ENCODE peak calls at places on chromosome 12, in five cellular contexts. U, H, S, C and Z are unnamed samples.

GRCh38 chr12:89454080-89454848 is 70.3 kb downstream of the GALNT4 start:
- DNase-seq in H (no peak), S (no peak), C (no peak), U (no peak), Z (no peak)

GRCh38 chr12:57844725-57845477 is 1.6 kb downstream of the CTDSP2 start:
- DNase-seq in C (no peak), S (no peak), H (no peak), U (no peak), Z (no peak)

GRCh38 chr12:131112016-131112415 is 158.3 kb downstream of the ADGRD1 start:
- DNase-seq in C (no peak), S (no peak), U (no peak), H (no peak), Z (no peak)

GRCh38 chr12:91577586-91578539 is 395.2 kb upstream of the DCN start:
- DNase-seq in S (peak), C (no peak), U (no peak), H (no peak), Z (no peak)

GRCh38 chr12:120959111-120959878 is 19.0 kb upstream of the HNF1A start:
- DNase-seq in H (no peak), C (no peak), S (no peak), U (no peak), Z (no peak)

GRCh38 chr12:131041216-131041967 is 87.7 kb downstream of the ADGRD1 start:
- DNase-seq in C (no peak), H (no peak), U (no peak), S (no peak), Z (no peak)

GRCh38 chr12:106345739-106346138 is 11.8 kb upstream of the POLR3B start:
- DNase-seq in S (no peak), H (no peak), C (no peak), U (no peak), Z (no peak)

GRCh38 chr12:107404981-107405380 is 280.6 kb upstream of the PWP1 start:
- DNase-seq in H (no peak), C (no peak), S (no peak), U (no peak), Z (peak)

GRCh38 chr12:75291014-75291413 is 39.1 kb downstream of the CAPS2 start:
- DNase-seq in H (no peak), U (no peak), C (no peak), S (no peak), Z (no peak)

GRCh38 chr12:59708484-59708883 is 112.7 kb downstream of the SLC16A7 start:
- DNase-seq in H (no peak), S (no peak), U (no peak), C (no peak), Z (no peak)

GRCh38 chr12:127149226-127149964 is 1117.6 kb upstream of the TMEM132C start:
- DNase-seq in U (no peak), S (no peak), C (no peak), H (no peak), Z (no peak)

GRCh38 chr12:46387697-46388096 is 15.1 kb upstream of the SLC38A2 start:
- DNase-seq in H (no peak), S (no peak), U (no peak), C (no peak), Z (no peak)

GRCh38 chr12:93795352-93795751 is 118.2 kb downstream of the CRADD start:
- DNase-seq in H (no peak), C (no peak), S (no peak), U (no peak), Z (no peak)

GRCh38 chr12:12902036-12902435 is 10.7 kb downstream of the GPRC5A start:
- DNase-seq in C (no peak), U (no peak), H (no peak), S (no peak), Z (no peak)

GRCh38 chr12:100484178-100484886 is 10.7 kb downstream of the NR1H4 start:
- DNase-seq in H (no peak), U (no peak), S (no peak), C (no peak), Z (no peak)

GRCh38 chr12:76028649-76029277 is 2.8 kb downstream of the PHLDA1 start:
- DNase-seq in S (no peak), C (no peak), U (no peak), H (no peak), Z (no peak)

GRCh38 chr12:52278530-52278929 is 4.1 kb downstream of the KRT86 start:
- DNase-seq in U (no peak), C (no peak), S (no peak), H (no peak), Z (no peak)

GRCh38 chr12:121800694-121801600 is 2.9 kb upstream of the SETD1B start:
- DNase-seq in H (peak), C (peak), U (no peak), S (peak), Z (peak)

GRCh38 chr12:57135939-57136338 is 7.7 kb downstream of the LRP1 start:
- DNase-seq in U (no peak), S (no peak), C (no peak), H (no peak), Z (no peak)

GRCh38 chr12:32446306-32447119 is 47.2 kb downstream of the FGD4 start:
- DNase-seq in U (no peak), S (no peak), H (no peak), C (no peak), Z (no peak)

GRCh38 chr12:75863475-75863874 is 168.1 kb downstream of the PHLDA1 start:
- DNase-seq in U (no peak), C (no peak), H (no peak), S (no peak), Z (no peak)

GRCh38 chr12:32293808-32294419 is 105.4 kb upstream of the FGD4 start:
- DNase-seq in S (no peak), H (no peak), U (no peak), C (no peak), Z (no peak)

GRCh38 chr12:52506858-52507715 is 13.1 kb downstream of the KRT5 start:
- DNase-seq in U (no peak), S (no peak), C (no peak), H (no peak), Z (no peak)